ENCODE peak calls at places on chromosomes 11 and 22, in ten cellular contexts. One of them, this sample, is unnamed.

GRCh38 chr11:123183391-123184099 is 11.5 kb downstream of the CLMP start:
- DNase-seq in K562: no peak
- DNase-seq in prostate gland: no peak
- DNase-seq in spleen: no peak
- DNase-seq in GM12878: no peak
- DNase-seq in SK-N-SH: no peak
- DNase-seq in GM23338: no peak
- DNase-seq in HepG2: no peak
- DNase-seq in HCT116: no peak
- DNase-seq in sigmoid colon: no peak
- DNase-seq in this sample: no peak

GRCh38 chr11:111283945-111284481 is 14.3 kb upstream of the POU2AF3 start:
- DNase-seq in HepG2: no peak
- DNase-seq in K562: no peak
- DNase-seq in GM23338: peak; percentile 36
- DNase-seq in GM12878: no peak
- DNase-seq in spleen: peak; percentile 81
- DNase-seq in sigmoid colon: no peak
- DNase-seq in prostate gland: no peak
- DNase-seq in HCT116: no peak
- DNase-seq in SK-N-SH: peak; percentile 48
- DNase-seq in this sample: no peak

GRCh38 chr11:65781962-65782815 is 1.4 kb upstream of the AP5B1 start:
- DNase-seq in sigmoid colon: peak; percentile 50
- DNase-seq in K562: no peak
- DNase-seq in spleen: peak; percentile 65
- DNase-seq in GM23338: no peak
- DNase-seq in HCT116: no peak
- DNase-seq in SK-N-SH: peak; percentile 43
- DNase-seq in GM12878: no peak
- DNase-seq in prostate gland: no peak
- DNase-seq in HepG2: no peak
- DNase-seq in this sample: no peak

GRCh38 chr11:294795-295194 is 4.5 kb downstream of the IFITM5 start:
- DNase-seq in GM23338: no peak
- DNase-seq in prostate gland: no peak
- DNase-seq in spleen: peak; percentile 71
- DNase-seq in K562: no peak
- DNase-seq in HCT116: no peak
- DNase-seq in GM12878: no peak
- DNase-seq in sigmoid colon: peak; percentile 60
- DNase-seq in HepG2: no peak
- DNase-seq in SK-N-SH: no peak
- DNase-seq in this sample: no peak

GRCh38 chr22:34105461-34106062 is 185.3 kb upstream of the LARGE1 start:
- DNase-seq in spleen: no peak
- DNase-seq in GM12878: no peak
- DNase-seq in prostate gland: peak; percentile 51
- DNase-seq in SK-N-SH: peak; percentile 40
- DNase-seq in GM23338: peak; percentile 88
- DNase-seq in HepG2: peak; percentile 31
- DNase-seq in K562: no peak
- DNase-seq in sigmoid colon: peak; percentile 76
- DNase-seq in HCT116: no peak
- DNase-seq in this sample: no peak

GRCh38 chr11:13242564-13242963 is 35.0 kb upstream of the BMAL1 start:
- DNase-seq in sigmoid colon: no peak
- DNase-seq in prostate gland: no peak
- DNase-seq in HepG2: no peak
- DNase-seq in spleen: no peak
- DNase-seq in GM12878: no peak
- DNase-seq in GM23338: no peak
- DNase-seq in K562: no peak
- DNase-seq in SK-N-SH: no peak
- DNase-seq in HCT116: no peak
- DNase-seq in this sample: no peak

GRCh38 chr11:35047179-35047578 is 91.8 kb upstream of the CD44 start:
- DNase-seq in HepG2: no peak
- DNase-seq in sigmoid colon: no peak
- DNase-seq in HCT116: no peak
- DNase-seq in K562: no peak
- DNase-seq in prostate gland: no peak
- DNase-seq in GM12878: no peak
- DNase-seq in spleen: no peak
- DNase-seq in GM23338: no peak
- DNase-seq in SK-N-SH: no peak
- DNase-seq in this sample: no peak

GRCh38 chr11:66022401-66023185 is 3.7 kb downstream of the CATSPER1 start:
- DNase-seq in HCT116: no peak
- DNase-seq in K562: peak; percentile 90
- DNase-seq in GM12878: no peak
- DNase-seq in HepG2: peak; percentile 45
- DNase-seq in spleen: peak; percentile 93
- DNase-seq in GM23338: peak; percentile 93
- DNase-seq in SK-N-SH: peak; percentile 95
- DNase-seq in sigmoid colon: peak; percentile 80
- DNase-seq in prostate gland: peak; percentile 27
- DNase-seq in this sample: no peak

GRCh38 chr11:1468002-1468401 is 18.6 kb downstream of the MOB2 start:
- DNase-seq in SK-N-SH: no peak
- DNase-seq in sigmoid colon: no peak
- DNase-seq in spleen: no peak
- DNase-seq in K562: no peak
- DNase-seq in HCT116: no peak
- DNase-seq in prostate gland: no peak
- DNase-seq in GM23338: no peak
- DNase-seq in HepG2: no peak
- DNase-seq in GM12878: no peak
- DNase-seq in this sample: no peak

GRCh38 chr11:1469287-1469910 is 17.2 kb downstream of the MOB2 start:
- DNase-seq in HCT116: no peak
- DNase-seq in GM23338: no peak
- DNase-seq in sigmoid colon: no peak
- DNase-seq in HepG2: no peak
- DNase-seq in spleen: no peak
- DNase-seq in prostate gland: no peak
- DNase-seq in SK-N-SH: no peak
- DNase-seq in K562: no peak
- DNase-seq in GM12878: no peak
- DNase-seq in this sample: no peak

GRCh38 chr11:1467270-1467669 is 19.3 kb downstream of the MOB2 start:
- DNase-seq in GM23338: no peak
- DNase-seq in sigmoid colon: no peak
- DNase-seq in prostate gland: no peak
- DNase-seq in GM12878: no peak
- DNase-seq in HepG2: no peak
- DNase-seq in spleen: no peak
- DNase-seq in SK-N-SH: no peak
- DNase-seq in K562: no peak
- DNase-seq in HCT116: no peak
- DNase-seq in this sample: no peak

GRCh38 chr11:1468473-1469066 is 18.0 kb downstream of the MOB2 start:
- DNase-seq in SK-N-SH: no peak
- DNase-seq in spleen: no peak
- DNase-seq in K562: no peak
- DNase-seq in GM23338: no peak
- DNase-seq in HCT116: no peak
- DNase-seq in sigmoid colon: no peak
- DNase-seq in HepG2: no peak
- DNase-seq in GM12878: no peak
- DNase-seq in prostate gland: no peak
- DNase-seq in this sample: no peak

DNA sequence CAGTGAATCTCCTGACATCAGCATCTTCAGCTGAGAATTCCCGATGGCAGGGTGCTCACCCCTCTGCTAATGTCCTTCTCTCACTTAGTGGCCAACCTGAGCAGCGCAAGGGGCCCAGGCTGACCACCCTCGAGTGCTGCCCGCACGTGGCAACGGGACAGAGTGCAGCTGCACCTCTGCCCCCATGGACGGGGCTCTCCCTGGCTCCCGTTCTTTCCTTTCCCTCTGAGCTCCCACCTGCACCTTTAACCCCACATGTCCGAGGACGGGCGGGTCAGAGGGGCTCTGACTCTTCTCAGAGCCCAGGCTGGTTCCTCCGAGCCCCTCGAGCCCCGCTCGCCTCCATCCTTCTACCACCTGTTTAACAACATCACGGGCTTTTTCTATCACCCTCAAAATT is 19.8 kb downstream of the MOB2 start:
- DNase-seq in prostate gland: no peak
- DNase-seq in GM23338: no peak
- DNase-seq in GM12878: no peak
- DNase-seq in SK-N-SH: no peak
- DNase-seq in sigmoid colon: no peak
- DNase-seq in HCT116: no peak
- DNase-seq in spleen: no peak
- DNase-seq in HepG2: no peak
- DNase-seq in K562: no peak
- DNase-seq in this sample: no peak
- H3K36me3 ChIP-seq in prostate gland: peaks cover 13% of the 10 kb centered on the region
- H3K36me3 ChIP-seq in GM23338: no peaks in the 10 kb centered on the region
- H3K36me3 ChIP-seq in GM12878: peaks cover 3% of the 10 kb centered on the region
- H3K36me3 ChIP-seq in SK-N-SH: no peaks in the 10 kb centered on the region
- H3K36me3 ChIP-seq in sigmoid colon: peaks cover 59% of the 10 kb centered on the region
- H3K36me3 ChIP-seq in HCT116: no peaks in the 10 kb centered on the region
- H3K36me3 ChIP-seq in spleen: peaks cover 31% of the 10 kb centered on the region
- H3K36me3 ChIP-seq in HepG2: peaks cover 2% of the 10 kb centered on the region
- H3K36me3 ChIP-seq in K562: peaks cover 3% of the 10 kb centered on the region
- H3K36me3 ChIP-seq in this sample: no peaks in the 10 kb centered on the region

GRCh38 chr22:44304354-44304753 is 8.4 kb downstream of the SHISAL1 start:
- DNase-seq in prostate gland: no peak
- DNase-seq in K562: no peak
- DNase-seq in HCT116: no peak
- DNase-seq in sigmoid colon: no peak
- DNase-seq in spleen: no peak
- DNase-seq in SK-N-SH: no peak
- DNase-seq in GM23338: no peak
- DNase-seq in HepG2: no peak
- DNase-seq in GM12878: no peak
- DNase-seq in this sample: no peak

GRCh38 chr22:44304906-44305305 is 7.8 kb downstream of the SHISAL1 start:
- DNase-seq in prostate gland: no peak
- DNase-seq in SK-N-SH: no peak
- DNase-seq in GM12878: no peak
- DNase-seq in GM23338: no peak
- DNase-seq in spleen: no peak
- DNase-seq in HepG2: no peak
- DNase-seq in sigmoid colon: no peak
- DNase-seq in HCT116: no peak
- DNase-seq in K562: no peak
- DNase-seq in this sample: no peak

GRCh38 chr22:44307509-44308169 is 5.1 kb downstream of the SHISAL1 start:
- DNase-seq in GM23338: no peak
- DNase-seq in SK-N-SH: no peak
- DNase-seq in HepG2: no peak
- DNase-seq in sigmoid colon: peak; percentile 90
- DNase-seq in K562: no peak
- DNase-seq in HCT116: no peak
- DNase-seq in spleen: no peak
- DNase-seq in prostate gland: no peak
- DNase-seq in GM12878: no peak
- DNase-seq in this sample: no peak

GRCh38 chr22:44305455-44305854 is 7.3 kb downstream of the SHISAL1 start:
- DNase-seq in prostate gland: no peak
- DNase-seq in HCT116: no peak
- DNase-seq in GM23338: no peak
- DNase-seq in K562: no peak
- DNase-seq in GM12878: no peak
- DNase-seq in spleen: no peak
- DNase-seq in sigmoid colon: no peak
- DNase-seq in HepG2: no peak
- DNase-seq in SK-N-SH: no peak
- DNase-seq in this sample: no peak

DNA sequence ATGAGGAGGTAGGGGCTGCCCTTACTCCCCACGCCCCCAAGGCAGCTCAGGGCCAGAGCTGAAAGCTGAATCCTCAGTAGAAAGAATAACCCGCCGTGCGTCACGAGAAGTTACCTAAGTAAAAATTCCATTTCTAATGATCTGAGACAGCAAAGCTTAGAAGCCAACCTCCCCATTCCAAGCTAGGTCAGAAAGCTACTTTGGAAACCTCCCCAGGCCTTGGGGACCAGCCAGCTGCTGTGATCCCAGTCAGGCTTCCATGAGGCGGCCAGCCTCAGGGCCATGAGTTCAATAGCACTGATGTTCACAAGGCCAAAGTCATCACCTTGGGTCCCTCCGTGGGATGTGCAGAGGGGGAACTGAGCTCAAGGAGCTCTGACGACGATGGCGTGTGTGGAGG is 6.9 kb downstream of the SHISAL1 start:
- DNase-seq in HepG2: no peak
- DNase-seq in prostate gland: no peak
- DNase-seq in sigmoid colon: peak; percentile 90
- DNase-seq in K562: no peak
- DNase-seq in spleen: no peak
- DNase-seq in HCT116: no peak
- DNase-seq in GM23338: no peak
- DNase-seq in SK-N-SH: no peak
- DNase-seq in GM12878: no peak
- DNase-seq in this sample: no peak
- TF ChIP-seq POLR2AphosphoS5 in HepG2: no peak
- TF ChIP-seq POLR2AphosphoS5 in prostate gland: peak; percentile 29
- TF ChIP-seq POLR2AphosphoS5 in sigmoid colon: peak; percentile 46
- TF ChIP-seq POLR2AphosphoS5 in K562: no peak
- TF ChIP-seq POLR2AphosphoS5 in spleen: no peak
- TF ChIP-seq POLR2AphosphoS5 in HCT116: no peak
- TF ChIP-seq POLR2AphosphoS5 in GM23338: no peak
- TF ChIP-seq POLR2AphosphoS5 in SK-N-SH: no peak
- TF ChIP-seq POLR2AphosphoS5 in GM12878: no peak
- TF ChIP-seq POLR2AphosphoS5 in this sample: no peak

DNA sequence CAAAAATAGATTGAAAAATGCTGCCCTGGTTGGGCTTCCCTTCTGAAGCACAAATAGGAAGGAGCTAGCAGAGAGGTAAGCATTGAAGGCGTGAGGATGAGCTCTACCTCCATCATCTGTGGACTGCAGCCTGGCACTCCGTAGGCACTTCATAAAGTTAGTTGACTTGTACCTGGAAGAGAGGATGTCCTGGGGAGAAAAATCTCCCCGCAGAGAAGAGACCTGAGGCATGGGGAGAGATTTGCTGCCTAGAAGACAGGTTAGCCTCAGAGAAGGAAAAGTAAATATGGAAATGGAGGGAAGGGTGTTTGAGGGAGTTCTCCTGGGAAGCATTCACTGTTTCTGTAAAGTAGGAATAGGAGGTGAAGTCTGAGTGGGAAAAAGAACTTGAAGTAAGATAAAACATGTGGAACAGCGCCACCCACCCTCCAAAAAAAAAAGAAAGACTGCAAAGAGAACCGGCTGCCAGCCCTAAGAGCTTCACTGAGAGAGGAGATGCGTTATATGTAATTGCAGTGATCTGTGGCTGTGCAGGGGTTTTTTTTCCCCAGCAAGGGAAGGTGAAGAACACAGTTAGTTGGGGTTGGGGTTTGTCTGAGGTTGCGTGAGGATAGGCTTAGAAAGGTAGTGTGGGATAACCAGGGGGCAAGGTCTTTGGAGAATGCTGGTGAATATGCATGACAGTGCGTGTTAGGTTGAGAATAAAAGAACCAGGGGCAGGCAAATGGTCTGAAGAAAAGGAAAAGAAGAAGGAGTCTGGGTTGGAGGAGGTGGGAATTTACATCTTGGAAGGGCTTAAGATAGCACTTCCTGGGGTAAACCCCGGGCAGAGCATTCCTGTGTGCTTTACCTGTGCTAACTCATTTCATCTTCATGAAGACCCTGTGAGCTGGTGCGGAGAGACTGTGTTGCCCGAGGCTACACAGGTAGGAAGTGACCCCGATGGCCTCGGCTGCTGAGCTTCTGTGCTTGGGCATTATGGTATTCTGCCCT is 16.0 kb downstream of the TNRC6B start:
- DNase-seq in prostate gland: no peak
- DNase-seq in GM23338: peak; percentile 94
- DNase-seq in sigmoid colon: no peak
- DNase-seq in HepG2: no peak
- DNase-seq in GM12878: no peak
- DNase-seq in SK-N-SH: no peak
- DNase-seq in spleen: no peak
- DNase-seq in K562: no peak
- DNase-seq in HCT116: no peak
- DNase-seq in this sample: no peak
- H3K4me1 ChIP-seq in prostate gland: peaks cover 8% of the 10 kb centered on the region
- H3K4me1 ChIP-seq in GM23338: peaks cover 75% of the 10 kb centered on the region
- H3K4me1 ChIP-seq in sigmoid colon: peaks cover 100% of the 10 kb centered on the region
- H3K4me1 ChIP-seq in HepG2: peaks cover 27% of the 10 kb centered on the region
- H3K4me1 ChIP-seq in GM12878: peaks cover 15% of the 10 kb centered on the region
- H3K4me1 ChIP-seq in SK-N-SH: peaks cover 6% of the 10 kb centered on the region
- H3K4me1 ChIP-seq in spleen: peaks cover 88% of the 10 kb centered on the region
- H3K4me1 ChIP-seq in K562: peaks cover 50% of the 10 kb centered on the region
- H3K4me1 ChIP-seq in HCT116: peaks cover 8% of the 10 kb centered on the region
- H3K4me1 ChIP-seq in this sample: peaks cover 6% of the 10 kb centered on the region

DNA sequence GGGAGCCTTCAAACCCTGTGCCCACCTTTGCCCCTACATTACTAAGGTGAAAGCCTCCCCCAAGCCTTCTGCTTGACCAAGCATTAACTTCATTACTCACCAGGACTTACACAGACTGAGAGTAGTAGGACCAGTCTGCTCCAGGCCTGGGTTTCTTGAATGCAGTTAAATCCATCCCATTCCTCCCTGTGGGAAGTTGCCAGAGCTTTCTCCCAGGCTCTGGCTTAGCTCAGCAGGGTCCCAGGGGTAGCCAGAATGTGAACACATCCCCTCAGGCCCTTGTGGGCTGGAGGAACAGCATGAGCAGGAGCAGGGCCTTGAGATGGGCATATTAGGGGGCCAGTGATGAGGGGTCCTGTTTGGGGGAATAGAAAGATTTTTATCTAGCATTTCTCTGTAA is 59.9 kb downstream of the RRM1 start:
- DNase-seq in prostate gland: no peak
- DNase-seq in spleen: no peak
- DNase-seq in GM23338: no peak
- DNase-seq in sigmoid colon: no peak
- DNase-seq in HepG2: no peak
- DNase-seq in GM12878: no peak
- DNase-seq in HCT116: no peak
- DNase-seq in K562: no peak
- DNase-seq in SK-N-SH: no peak
- DNase-seq in this sample: no peak
- H3K36me3 ChIP-seq in prostate gland: no peaks in the 10 kb centered on the region
- H3K36me3 ChIP-seq in spleen: no peaks in the 10 kb centered on the region
- H3K36me3 ChIP-seq in GM23338: no peaks in the 10 kb centered on the region
- H3K36me3 ChIP-seq in sigmoid colon: no peaks in the 10 kb centered on the region
- H3K36me3 ChIP-seq in HepG2: no peaks in the 10 kb centered on the region
- H3K36me3 ChIP-seq in GM12878: no peaks in the 10 kb centered on the region
- H3K36me3 ChIP-seq in HCT116: no peaks in the 10 kb centered on the region
- H3K36me3 ChIP-seq in K562: no peaks in the 10 kb centered on the region
- H3K36me3 ChIP-seq in SK-N-SH: no peaks in the 10 kb centered on the region
- H3K36me3 ChIP-seq in this sample: no peaks in the 10 kb centered on the region

This sample was measured in Panc1.